ENCODE peak calls at places on chromosomes 6 and 20, in six cellular contexts. One of them, this sample, is unnamed. For H3K4me1, the result is how much of the 10 kb centered on the place peaks cover.

GRCh38 chr6:85135376-85136094 is 314.3 kb upstream of the NT5E start:
- DNase-seq in upper lobe of left lung: no peak
- DNase-seq in heart left ventricle: no peak
- DNase-seq in upper lobe of right lung: no peak
- DNase-seq in right atrium auricular region: no peak
- DNase-seq in esophagus squamous epithelium: no peak
- DNase-seq in this sample: no peak

GRCh38 chr6:11766589-11767450 is 11.8 kb downstream of the ADTRP start:
- DNase-seq in upper lobe of left lung: no peak
- DNase-seq in heart left ventricle: no peak
- DNase-seq in upper lobe of right lung: no peak
- DNase-seq in right atrium auricular region: no peak
- DNase-seq in esophagus squamous epithelium: no peak
- DNase-seq in this sample: peak

GRCh38 chr20:37518606-37519507 is 2.2 kb upstream of the NNAT start:
- DNase-seq in upper lobe of right lung: peak
- DNase-seq in upper lobe of left lung: peak
- DNase-seq in heart left ventricle: peak
- DNase-seq in right atrium auricular region: no peak
- DNase-seq in esophagus squamous epithelium: no peak
- DNase-seq in this sample: no peak

GRCh38 chr6:161918608-161919205 is 644.8 kb upstream of the AGPAT4 start:
- DNase-seq in upper lobe of left lung: no peak
- DNase-seq in heart left ventricle: no peak
- DNase-seq in right atrium auricular region: no peak
- DNase-seq in esophagus squamous epithelium: no peak
- DNase-seq in upper lobe of right lung: no peak
- DNase-seq in this sample: no peak

GRCh38 chr6:65229768-65230167 is 477.3 kb downstream of the EYS start:
- DNase-seq in right atrium auricular region: no peak
- DNase-seq in upper lobe of left lung: no peak
- DNase-seq in esophagus squamous epithelium: no peak
- DNase-seq in heart left ventricle: no peak
- DNase-seq in upper lobe of right lung: no peak
- DNase-seq in this sample: no peak

GRCh38 chr6:16334671-16335070 is 96.3 kb downstream of the GMPR start:
- DNase-seq in upper lobe of left lung: no peak
- DNase-seq in esophagus squamous epithelium: no peak
- DNase-seq in right atrium auricular region: peak
- DNase-seq in upper lobe of right lung: no peak
- DNase-seq in heart left ventricle: peak
- DNase-seq in this sample: peak

GRCh38 chr6:113595921-113596376 is 261.2 kb upstream of the MARCKS start:
- DNase-seq in upper lobe of right lung: no peak
- DNase-seq in heart left ventricle: peak
- DNase-seq in upper lobe of left lung: no peak
- DNase-seq in right atrium auricular region: no peak
- DNase-seq in esophagus squamous epithelium: no peak
- DNase-seq in this sample: no peak

GRCh38 chr20:5410450-5410849 is 93.7 kb upstream of the PROKR2 start:
- DNase-seq in upper lobe of left lung: no peak
- DNase-seq in upper lobe of right lung: no peak
- DNase-seq in esophagus squamous epithelium: no peak
- DNase-seq in right atrium auricular region: no peak
- DNase-seq in heart left ventricle: no peak
- DNase-seq in this sample: no peak

GRCh38 chr6:154606457-154606856 is 96.0 kb upstream of the CNKSR3 start:
- DNase-seq in upper lobe of left lung: no peak
- DNase-seq in esophagus squamous epithelium: no peak
- DNase-seq in right atrium auricular region: no peak
- DNase-seq in upper lobe of right lung: no peak
- DNase-seq in heart left ventricle: no peak
- DNase-seq in this sample: no peak

GRCh38 chr6:81744136-81744535 is 8.3 kb downstream of the TENT5A start:
- DNase-seq in right atrium auricular region: no peak
- DNase-seq in upper lobe of right lung: no peak
- DNase-seq in esophagus squamous epithelium: no peak
- DNase-seq in heart left ventricle: no peak
- DNase-seq in upper lobe of left lung: no peak
- DNase-seq in this sample: no peak

GRCh38 chr6:161128680-161129196 is 137.2 kb downstream of the MAP3K4 start:
- DNase-seq in right atrium auricular region: no peak
- DNase-seq in heart left ventricle: no peak
- DNase-seq in upper lobe of left lung: no peak
- DNase-seq in esophagus squamous epithelium: no peak
- DNase-seq in upper lobe of right lung: no peak
- DNase-seq in this sample: peak

GRCh38 chr20:40538126-40538525 is 150.9 kb downstream of the MAFB start:
- DNase-seq in upper lobe of left lung: no peak
- DNase-seq in heart left ventricle: no peak
- DNase-seq in esophagus squamous epithelium: no peak
- DNase-seq in upper lobe of right lung: no peak
- DNase-seq in right atrium auricular region: no peak
- DNase-seq in this sample: no peak

GRCh38 chr6:161586866-161587265 is 313.0 kb upstream of the AGPAT4 start:
- DNase-seq in upper lobe of right lung: no peak
- DNase-seq in heart left ventricle: no peak
- DNase-seq in upper lobe of left lung: no peak
- DNase-seq in esophagus squamous epithelium: no peak
- DNase-seq in right atrium auricular region: no peak
- DNase-seq in this sample: no peak

GRCh38 chr6:140043762-140044378 is 669.4 kb upstream of the CITED2 start:
- DNase-seq in upper lobe of right lung: no peak
- DNase-seq in esophagus squamous epithelium: no peak
- DNase-seq in upper lobe of left lung: no peak
- DNase-seq in heart left ventricle: no peak
- DNase-seq in right atrium auricular region: no peak
- DNase-seq in this sample: peak

GRCh38 chr6:132287101-132287500 is 114.2 kb downstream of the MOXD1 start:
- DNase-seq in upper lobe of right lung: no peak
- DNase-seq in right atrium auricular region: no peak
- DNase-seq in esophagus squamous epithelium: no peak
- DNase-seq in heart left ventricle: no peak
- DNase-seq in upper lobe of left lung: no peak
- DNase-seq in this sample: no peak

GRCh38 chr20:19929749-19930148 is 87.4 kb upstream of the NAA20 start:
- DNase-seq in right atrium auricular region: no peak
- DNase-seq in heart left ventricle: no peak
- DNase-seq in esophagus squamous epithelium: no peak
- DNase-seq in upper lobe of left lung: no peak
- DNase-seq in upper lobe of right lung: no peak
- DNase-seq in this sample: no peak

GRCh38 chr6:84522135-84522535 is 242.3 kb downstream of the TBX18 start:
- DNase-seq in right atrium auricular region: no peak
- DNase-seq in upper lobe of left lung: no peak
- DNase-seq in upper lobe of right lung: no peak
- DNase-seq in esophagus squamous epithelium: no peak
- DNase-seq in heart left ventricle: no peak
- DNase-seq in this sample: peak

GRCh38 chr6:107116328-107116892 is 1.1 kb upstream of the BEND3 start:
- DNase-seq in esophagus squamous epithelium: no peak
- DNase-seq in upper lobe of left lung: no peak
- DNase-seq in upper lobe of right lung: peak
- DNase-seq in heart left ventricle: no peak
- DNase-seq in right atrium auricular region: no peak
- DNase-seq in this sample: no peak

GRCh38 chr6:35087361-35088280 is 53.5 kb downstream of the TCP11 start:
- DNase-seq in upper lobe of right lung: peak
- DNase-seq in esophagus squamous epithelium: no peak
- DNase-seq in heart left ventricle: no peak
- DNase-seq in right atrium auricular region: no peak
- DNase-seq in upper lobe of left lung: no peak
- DNase-seq in this sample: no peak

GRCh38 chr6:142301421-142302391 is at the start of gene ADGRG6:
- DNase-seq in right atrium auricular region: no peak
- DNase-seq in upper lobe of right lung: peak
- DNase-seq in esophagus squamous epithelium: no peak
- DNase-seq in heart left ventricle: peak
- DNase-seq in upper lobe of left lung: peak
- DNase-seq in this sample: peak

GRCh38 chr6:148720897-148721296 is 25.9 kb upstream of the UST start:
- DNase-seq in upper lobe of left lung: peak
- DNase-seq in upper lobe of right lung: no peak
- DNase-seq in right atrium auricular region: no peak
- DNase-seq in heart left ventricle: no peak
- DNase-seq in esophagus squamous epithelium: no peak
- DNase-seq in this sample: no peak

GRCh38 chr6:13357551-13358075 is 29.3 kb upstream of the TBC1D7 start:
- DNase-seq in esophagus squamous epithelium: no peak
- DNase-seq in right atrium auricular region: no peak
- DNase-seq in upper lobe of right lung: no peak
- DNase-seq in heart left ventricle: no peak
- DNase-seq in upper lobe of left lung: peak
- DNase-seq in this sample: no peak

GRCh38 chr6:13307508-13307995 is 20.8 kb downstream of the TBC1D7 start:
- DNase-seq in upper lobe of right lung: no peak
- DNase-seq in upper lobe of left lung: no peak
- DNase-seq in esophagus squamous epithelium: no peak
- DNase-seq in right atrium auricular region: peak
- DNase-seq in heart left ventricle: no peak
- DNase-seq in this sample: peak

GRCh38 chr6:122372647-122373046 is 26.8 kb upstream of the HSF2 start:
- DNase-seq in esophagus squamous epithelium: no peak
- DNase-seq in upper lobe of right lung: no peak
- DNase-seq in upper lobe of left lung: no peak
- DNase-seq in right atrium auricular region: no peak
- DNase-seq in heart left ventricle: no peak
- DNase-seq in this sample: no peak

GRCh38 chr20:24686156-24686555 is 216.7 kb downstream of the SYNDIG1 start:
- DNase-seq in upper lobe of right lung: peak
- DNase-seq in right atrium auricular region: no peak
- DNase-seq in heart left ventricle: no peak
- DNase-seq in esophagus squamous epithelium: no peak
- DNase-seq in upper lobe of left lung: no peak
- DNase-seq in this sample: no peak

GRCh38 chr6:40907198-40907701 is 131.8 kb downstream of the UNC5CL start:
- DNase-seq in upper lobe of left lung: no peak
- DNase-seq in upper lobe of right lung: no peak
- DNase-seq in heart left ventricle: no peak
- DNase-seq in esophagus squamous epithelium: no peak
- DNase-seq in right atrium auricular region: no peak
- DNase-seq in this sample: peak

GRCh38 chr6:40477246-40478126 is 109.7 kb downstream of the LRFN2 start:
- DNase-seq in right atrium auricular region: no peak
- DNase-seq in esophagus squamous epithelium: no peak
- DNase-seq in upper lobe of right lung: no peak
- DNase-seq in heart left ventricle: no peak
- DNase-seq in upper lobe of left lung: no peak
- DNase-seq in this sample: no peak

DNA sequence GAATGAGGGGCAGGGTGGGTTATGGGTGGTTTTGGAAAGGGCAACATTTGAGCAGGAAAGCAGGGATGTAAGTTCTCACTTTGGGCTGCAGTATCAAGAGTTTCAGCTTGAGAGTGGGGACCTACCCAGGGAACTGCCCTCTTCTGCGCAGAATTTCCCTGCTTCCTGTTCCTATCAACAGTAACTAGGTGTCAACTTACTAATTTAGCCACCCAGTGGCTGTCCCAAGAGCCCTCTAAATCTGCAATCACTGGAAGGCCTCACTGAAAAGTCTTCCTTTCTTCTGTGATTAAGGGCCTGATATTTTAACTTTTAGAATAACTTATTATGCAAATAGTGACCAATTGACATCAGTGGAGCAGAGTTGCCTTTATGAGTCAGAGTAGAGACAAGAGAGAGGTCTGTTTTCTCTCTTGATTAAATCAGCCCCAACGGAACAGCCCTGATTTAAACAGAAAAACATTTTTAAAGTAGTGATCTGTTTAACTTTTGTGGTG is 118.2 kb upstream of the RIPOR2 start:
- DNase-seq in esophagus squamous epithelium: no peak
- DNase-seq in heart left ventricle: no peak
- DNase-seq in upper lobe of left lung: no peak
- DNase-seq in right atrium auricular region: no peak
- DNase-seq in upper lobe of right lung: no peak
- DNase-seq in this sample: no peak
- TF ChIP-seq CTCF in esophagus squamous epithelium: no peak
- TF ChIP-seq CTCF in heart left ventricle: no peak
- TF ChIP-seq CTCF in upper lobe of left lung: no peak
- TF ChIP-seq CTCF in right atrium auricular region: no peak
- TF ChIP-seq CTCF in upper lobe of right lung: no peak
- TF ChIP-seq CTCF in this sample: no peak

DNA sequence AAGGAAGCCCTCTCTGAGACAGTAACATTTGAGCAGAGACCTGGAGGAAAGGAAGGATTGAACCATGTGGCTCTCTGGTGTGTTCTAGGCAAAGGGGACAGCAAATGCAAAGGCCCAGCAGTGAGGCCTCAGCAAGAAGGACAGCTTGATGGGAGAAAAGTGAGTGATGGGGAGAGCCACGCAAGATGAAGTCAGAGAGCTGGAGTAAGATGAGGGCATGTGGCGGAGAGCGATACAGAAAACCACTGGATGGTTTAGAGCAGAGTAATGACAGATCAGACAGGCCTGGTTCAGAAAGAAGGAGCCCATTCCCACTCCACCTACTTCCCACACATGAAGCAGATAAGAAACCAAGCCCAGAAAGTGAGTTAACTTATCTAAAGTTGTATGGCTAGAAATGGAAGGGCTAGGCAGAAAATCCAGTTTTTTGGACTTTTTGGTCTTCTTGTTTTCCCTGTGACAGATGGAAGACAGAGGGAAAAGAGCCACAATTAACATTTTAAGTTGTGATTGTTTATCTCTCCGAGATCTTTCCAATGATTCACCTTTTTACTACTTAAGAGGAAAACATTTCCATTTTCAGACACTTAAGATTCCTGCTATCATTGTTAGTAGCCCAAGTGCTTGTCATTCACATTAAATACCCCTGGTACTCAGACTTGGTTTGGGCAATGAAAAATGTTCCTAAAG is 723 bp upstream of the SNPH start:
- DNase-seq in esophagus squamous epithelium: no peak
- DNase-seq in upper lobe of right lung: no peak
- DNase-seq in heart left ventricle: no peak
- DNase-seq in right atrium auricular region: no peak
- DNase-seq in upper lobe of left lung: no peak
- DNase-seq in this sample: peak
- H3K27ac ChIP-seq in esophagus squamous epithelium: peak
- H3K27ac ChIP-seq in upper lobe of right lung: no peak
- H3K27ac ChIP-seq in heart left ventricle: peak
- H3K27ac ChIP-seq in right atrium auricular region: peak
- H3K27ac ChIP-seq in upper lobe of left lung: peak
- H3K27ac ChIP-seq in this sample: peak

DNA sequence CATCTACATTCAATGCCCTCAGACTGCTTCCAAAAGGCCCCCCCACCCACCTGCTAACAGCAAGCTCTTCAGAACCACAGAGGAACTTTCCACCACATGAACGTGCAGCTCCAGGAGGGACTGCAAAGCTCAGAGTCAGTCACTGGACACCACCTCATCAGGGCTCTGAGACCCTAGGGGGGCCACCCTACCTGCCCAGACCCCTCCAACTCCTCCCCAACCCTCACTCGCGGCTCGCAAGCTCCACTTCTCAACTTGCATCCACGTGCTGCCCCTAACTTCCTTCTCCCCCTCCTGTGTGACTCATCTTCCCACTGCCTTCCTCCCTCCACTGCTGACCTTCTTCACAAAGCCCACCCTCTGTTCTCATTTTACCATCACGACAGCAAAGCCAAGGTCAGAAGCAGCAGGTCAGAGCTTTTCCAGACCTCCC is 6.5 kb downstream of the MBOAT1 start:
- DNase-seq in heart left ventricle: no peak
- DNase-seq in esophagus squamous epithelium: no peak
- DNase-seq in right atrium auricular region: no peak
- DNase-seq in upper lobe of right lung: no peak
- DNase-seq in upper lobe of left lung: no peak
- DNase-seq in this sample: no peak
- H3K4me1 ChIP-seq in heart left ventricle: under half
- H3K4me1 ChIP-seq in esophagus squamous epithelium: under half
- H3K4me1 ChIP-seq in right atrium auricular region: half or more
- H3K4me1 ChIP-seq in upper lobe of right lung: under half
- H3K4me1 ChIP-seq in upper lobe of left lung: half or more
- H3K4me1 ChIP-seq in this sample: under half

GRCh38 chr20:56800088-56800487 is 171.0 kb downstream of the TFAP2C start:
- DNase-seq in upper lobe of left lung: no peak
- DNase-seq in esophagus squamous epithelium: no peak
- DNase-seq in right atrium auricular region: no peak
- DNase-seq in upper lobe of right lung: no peak
- DNase-seq in heart left ventricle: no peak
- DNase-seq in this sample: no peak
- TF ChIP-seq CTCF in upper lobe of left lung: no peak
- TF ChIP-seq CTCF in esophagus squamous epithelium: no peak
- TF ChIP-seq CTCF in right atrium auricular region: no peak
- TF ChIP-seq CTCF in upper lobe of right lung: no peak
- TF ChIP-seq CTCF in heart left ventricle: no peak
- TF ChIP-seq CTCF in this sample: peak